ENCODE peak calls at places on chromosome 7, in ten cellular contexts. T, O, I, S, E, B, J, R, K and Z are unnamed samples.
A peak's percentile ranks its signal among the peaks of the same experiment; 100 is the strongest.

GRCh38 chr7:9242604-9243003 is 809.2 kb downstream of the NXPH1 start:
- DNase-seq in T (no peak), O (peak; percentile 6), I (no peak), S (no peak), E (no peak), B (no peak), J (no peak), R (no peak), K (no peak), Z (no peak)

GRCh38 chr7:130369110-130369711 is 11.1 kb upstream of the CPA1 start:
- DNase-seq in T (no peak), O (peak; percentile 39), I (peak; percentile 65), S (no peak), E (no peak), B (no peak), J (no peak), R (no peak), K (peak; percentile 58), Z (no peak)

GRCh38 chr7:84040365-84040764 is 154.2 kb downstream of the SEMA3A start:
- DNase-seq in T (no peak), O (no peak), I (no peak), S (no peak), E (no peak), B (no peak), J (peak; percentile 48), R (no peak), K (no peak), Z (peak; percentile 45)

GRCh38 chr7:11713352-11713751 is 118.6 kb downstream of the THSD7A start:
- DNase-seq in T (no peak), O (no peak), I (no peak), S (no peak), E (no peak), B (no peak), J (no peak), R (no peak), K (no peak), Z (no peak)

GRCh38 chr7:71497233-71497946 is 365.4 kb downstream of the GALNT17 start:
- DNase-seq in T (no peak), O (no peak), I (no peak), S (no peak), E (no peak), B (peak; percentile 40), J (peak; percentile 15), R (no peak), K (peak; percentile 75), Z (no peak)

GRCh38 chr7:33261585-33261984 is 132.2 kb downstream of the BBS9 start:
- DNase-seq in T (no peak), O (peak; percentile 37), I (no peak), S (no peak), E (no peak), B (no peak), J (no peak), R (no peak), K (no peak), Z (no peak)

GRCh38 chr7:1752771-1753562 is 82.9 kb downstream of the ELFN1 start:
- DNase-seq in T (no peak), O (no peak), I (no peak), S (no peak), E (no peak), B (no peak), J (no peak), R (no peak), K (peak; percentile 54), Z (no peak)

GRCh38 chr7:151411551-151411950 is 1.7 kb upstream of the WDR86 start:
- DNase-seq in T (no peak), O (no peak), I (no peak), S (no peak), E (no peak), B (no peak), J (no peak), R (no peak), K (peak; percentile 64), Z (no peak)

GRCh38 chr7:146096994-146097393 is 19.6 kb upstream of the CNTNAP2 start:
- DNase-seq in T (peak; percentile 24), O (no peak), I (no peak), S (no peak), E (no peak), B (no peak), J (no peak), R (peak; percentile 22), K (no peak), Z (no peak)

GRCh38 chr7:80335473-80336232 is 176.2 kb downstream of the GNAT3 start:
- DNase-seq in T (peak; percentile 66), O (peak; percentile 39), I (peak; percentile 21), S (no peak), E (no peak), B (no peak), J (no peak), R (no peak), K (no peak), Z (no peak)

GRCh38 chr7:94449151-94449725 is 54.5 kb downstream of the COL1A2 start:
- DNase-seq in T (peak; percentile 68), O (peak; percentile 54), I (peak; percentile 38), S (no peak), E (no peak), B (no peak), J (no peak), R (no peak), K (no peak), Z (no peak)

GRCh38 chr7:31066516-31067130 is 14.5 kb downstream of the ADCYAP1R1 start:
- DNase-seq in T (no peak), O (no peak), I (no peak), S (no peak), E (no peak), B (no peak), J (no peak), R (no peak), K (peak; percentile 25), Z (no peak)

GRCh38 chr7:156151658-156152057 is 339.4 kb upstream of the SHH start:
- DNase-seq in T (no peak), O (no peak), I (no peak), S (no peak), E (no peak), B (no peak), J (no peak), R (no peak), K (no peak), Z (no peak)

GRCh38 chr7:22117222-22117621 is 171.5 kb upstream of the CDCA7L start:
- DNase-seq in T (no peak), O (no peak), I (no peak), S (no peak), E (no peak), B (no peak), J (no peak), R (no peak), K (no peak), Z (no peak)

GRCh38 chr7:114047889-114048288 is 129.1 kb upstream of the PPP1R3A start:
- DNase-seq in T (no peak), O (peak; percentile 56), I (peak; percentile 12), S (no peak), E (no peak), B (no peak), J (no peak), R (no peak), K (no peak), Z (no peak)

GRCh38 chr7:21429786-21430574 is 2.1 kb downstream of the SP4 start:
- DNase-seq in T (no peak), O (no peak), I (no peak), S (no peak), E (no peak), B (no peak), J (no peak), R (no peak), K (no peak), Z (no peak)

GRCh38 chr7:90686146-90686545 is 90.0 kb downstream of the CDK14 start:
- DNase-seq in T (no peak), O (no peak), I (no peak), S (no peak), E (no peak), B (no peak), J (no peak), R (no peak), K (no peak), Z (no peak)

GRCh38 chr7:128932862-128933821 is 4.6 kb upstream of the IRF5 start:
- DNase-seq in T (no peak), O (peak; percentile 15), I (no peak), S (no peak), E (no peak), B (no peak), J (peak; percentile 62), R (no peak), K (no peak), Z (no peak)

GRCh38 chr7:50667789-50668226 is 102.6 kb upstream of the DDC start:
- DNase-seq in T (no peak), O (peak; percentile 80), I (no peak), S (no peak), E (no peak), B (peak; percentile 73), J (no peak), R (no peak), K (no peak), Z (no peak)

GRCh38 chr7:25720427-25720826 is 431.6 kb upstream of the NFE2L3 start:
- DNase-seq in T (peak; percentile 23), O (no peak), I (peak; percentile 24), S (no peak), E (no peak), B (no peak), J (no peak), R (no peak), K (no peak), Z (no peak)